ENCODE peak calls at places on chromosomes 2 and 18, in nine cellular contexts. One of them, this sample, is unnamed.

GRCh38 chr2:146241023-146241422 is 1603.8 kb upstream of the ACVR2A start:
- DNase-seq in GM23248: no peak
- DNase-seq in glutamatergic neuron: no peak
- DNase-seq in HuH-7: no peak
- DNase-seq in foreskin keratinocyte: no peak
- DNase-seq in thyroid gland: no peak
- DNase-seq in G401: no peak
- DNase-seq in right cardiac atrium: no peak
- DNase-seq in AG08395: no peak
- DNase-seq in this sample: no peak

GRCh38 chr2:140658766-140659165 is 1472.0 kb downstream of the LRP1B start:
- DNase-seq in GM23248: no peak
- DNase-seq in glutamatergic neuron: no peak
- DNase-seq in HuH-7: no peak
- DNase-seq in foreskin keratinocyte: no peak
- DNase-seq in thyroid gland: no peak
- DNase-seq in G401: no peak
- DNase-seq in right cardiac atrium: no peak
- DNase-seq in AG08395: no peak
- DNase-seq in this sample: no peak

GRCh38 chr2:120976501-120977307 is 241.0 kb downstream of the GLI2 start:
- DNase-seq in GM23248: no peak
- DNase-seq in glutamatergic neuron: no peak
- DNase-seq in HuH-7: no peak
- DNase-seq in foreskin keratinocyte: no peak
- DNase-seq in thyroid gland: no peak
- DNase-seq in G401: no peak
- DNase-seq in right cardiac atrium: no peak
- DNase-seq in AG08395: no peak
- DNase-seq in this sample: no peak

GRCh38 chr2:241199897-241200821 is 11.7 kb downstream of the ANO7 start:
- DNase-seq in GM23248: no peak
- DNase-seq in glutamatergic neuron: no peak
- DNase-seq in HuH-7: no peak
- DNase-seq in foreskin keratinocyte: no peak
- DNase-seq in thyroid gland: no peak
- DNase-seq in G401: no peak
- DNase-seq in right cardiac atrium: peak
- DNase-seq in AG08395: no peak
- DNase-seq in this sample: no peak

GRCh38 chr18:42576141-42576540 is 539.3 kb downstream of the RIT2 start:
- DNase-seq in GM23248: no peak
- DNase-seq in glutamatergic neuron: no peak
- DNase-seq in HuH-7: no peak
- DNase-seq in foreskin keratinocyte: no peak
- DNase-seq in thyroid gland: no peak
- DNase-seq in G401: no peak
- DNase-seq in right cardiac atrium: no peak
- DNase-seq in AG08395: no peak
- DNase-seq in this sample: no peak

GRCh38 chr2:212958757-212959295 is 192.6 kb downstream of the IKZF2 start:
- DNase-seq in GM23248: peak
- DNase-seq in glutamatergic neuron: no peak
- DNase-seq in HuH-7: no peak
- DNase-seq in foreskin keratinocyte: peak
- DNase-seq in thyroid gland: no peak
- DNase-seq in G401: no peak
- DNase-seq in right cardiac atrium: no peak
- DNase-seq in AG08395: peak
- DNase-seq in this sample: peak

GRCh38 chr2:44168684-44169154 is at the start of gene PPM1B:
- DNase-seq in GM23248: no peak
- DNase-seq in glutamatergic neuron: peak
- DNase-seq in HuH-7: no peak
- DNase-seq in foreskin keratinocyte: no peak
- DNase-seq in thyroid gland: peak
- DNase-seq in G401: no peak
- DNase-seq in right cardiac atrium: peak
- DNase-seq in AG08395: no peak
- DNase-seq in this sample: no peak

GRCh38 chr2:209472871-209473270 is 49.0 kb downstream of the MAP2 start:
- DNase-seq in GM23248: peak
- DNase-seq in glutamatergic neuron: no peak
- DNase-seq in HuH-7: no peak
- DNase-seq in foreskin keratinocyte: no peak
- DNase-seq in thyroid gland: no peak
- DNase-seq in G401: no peak
- DNase-seq in right cardiac atrium: no peak
- DNase-seq in AG08395: peak
- DNase-seq in this sample: peak

GRCh38 chr2:68909793-68910674 is 38.8 kb upstream of the BMP10 start:
- DNase-seq in GM23248: peak
- DNase-seq in glutamatergic neuron: peak
- DNase-seq in HuH-7: peak
- DNase-seq in foreskin keratinocyte: peak
- DNase-seq in thyroid gland: peak
- DNase-seq in G401: peak
- DNase-seq in right cardiac atrium: peak
- DNase-seq in AG08395: peak
- DNase-seq in this sample: peak

GRCh38 chr2:14567561-14567960 is 65.0 kb upstream of the LRATD1 start:
- DNase-seq in GM23248: no peak
- DNase-seq in glutamatergic neuron: no peak
- DNase-seq in HuH-7: no peak
- DNase-seq in foreskin keratinocyte: peak
- DNase-seq in thyroid gland: no peak
- DNase-seq in G401: no peak
- DNase-seq in right cardiac atrium: no peak
- DNase-seq in AG08395: no peak
- DNase-seq in this sample: peak

GRCh38 chr2:175976758-175977157 is 25.3 kb downstream of the LNPK start:
- DNase-seq in GM23248: peak
- DNase-seq in glutamatergic neuron: no peak
- DNase-seq in HuH-7: no peak
- DNase-seq in foreskin keratinocyte: peak
- DNase-seq in thyroid gland: no peak
- DNase-seq in G401: no peak
- DNase-seq in right cardiac atrium: no peak
- DNase-seq in AG08395: no peak
- DNase-seq in this sample: peak

GRCh38 chr2:73021371-73022010 is 50.0 kb downstream of the SFXN5 start:
- DNase-seq in GM23248: no peak
- DNase-seq in glutamatergic neuron: no peak
- DNase-seq in HuH-7: peak
- DNase-seq in foreskin keratinocyte: no peak
- DNase-seq in thyroid gland: no peak
- DNase-seq in G401: no peak
- DNase-seq in right cardiac atrium: no peak
- DNase-seq in AG08395: no peak
- DNase-seq in this sample: no peak

GRCh38 chr2:231378028-231378722 is 17.3 kb upstream of the B3GNT7 start:
- DNase-seq in GM23248: no peak
- DNase-seq in glutamatergic neuron: no peak
- DNase-seq in HuH-7: no peak
- DNase-seq in foreskin keratinocyte: no peak
- DNase-seq in thyroid gland: no peak
- DNase-seq in G401: no peak
- DNase-seq in right cardiac atrium: no peak
- DNase-seq in AG08395: no peak
- DNase-seq in this sample: no peak

GRCh38 chr2:100205128-100205527 is 62.7 kb upstream of the AFF3 start:
- DNase-seq in GM23248: no peak
- DNase-seq in glutamatergic neuron: no peak
- DNase-seq in HuH-7: no peak
- DNase-seq in foreskin keratinocyte: no peak
- DNase-seq in thyroid gland: no peak
- DNase-seq in G401: no peak
- DNase-seq in right cardiac atrium: no peak
- DNase-seq in AG08395: no peak
- DNase-seq in this sample: no peak

GRCh38 chr18:42798606-42799005 is 316.9 kb downstream of the RIT2 start:
- DNase-seq in GM23248: no peak
- DNase-seq in glutamatergic neuron: no peak
- DNase-seq in HuH-7: no peak
- DNase-seq in foreskin keratinocyte: no peak
- DNase-seq in thyroid gland: no peak
- DNase-seq in G401: no peak
- DNase-seq in right cardiac atrium: no peak
- DNase-seq in AG08395: no peak
- DNase-seq in this sample: no peak

GRCh38 chr2:207792244-207792785 is 22.6 kb upstream of the FZD5 start:
- DNase-seq in GM23248: peak
- DNase-seq in glutamatergic neuron: no peak
- DNase-seq in HuH-7: no peak
- DNase-seq in foreskin keratinocyte: peak
- DNase-seq in thyroid gland: peak
- DNase-seq in G401: no peak
- DNase-seq in right cardiac atrium: no peak
- DNase-seq in AG08395: peak
- DNase-seq in this sample: peak

GRCh38 chr18:44804033-44804432 is 123.3 kb downstream of the SETBP1 start:
- DNase-seq in GM23248: peak
- DNase-seq in glutamatergic neuron: no peak
- DNase-seq in HuH-7: no peak
- DNase-seq in foreskin keratinocyte: no peak
- DNase-seq in thyroid gland: no peak
- DNase-seq in G401: no peak
- DNase-seq in right cardiac atrium: no peak
- DNase-seq in AG08395: no peak
- DNase-seq in this sample: no peak

GRCh38 chr2:240226672-240227537 is 86.4 kb upstream of the OTOS start:
- DNase-seq in GM23248: no peak
- DNase-seq in glutamatergic neuron: peak
- DNase-seq in HuH-7: no peak
- DNase-seq in foreskin keratinocyte: no peak
- DNase-seq in thyroid gland: no peak
- DNase-seq in G401: no peak
- DNase-seq in right cardiac atrium: no peak
- DNase-seq in AG08395: no peak
- DNase-seq in this sample: no peak

GRCh38 chr2:148565272-148565894 is 79.2 kb upstream of the EPC2 start:
- DNase-seq in GM23248: no peak
- DNase-seq in glutamatergic neuron: no peak
- DNase-seq in HuH-7: peak
- DNase-seq in foreskin keratinocyte: peak
- DNase-seq in thyroid gland: no peak
- DNase-seq in G401: no peak
- DNase-seq in right cardiac atrium: no peak
- DNase-seq in AG08395: no peak
- DNase-seq in this sample: no peak

GRCh38 chr2:207188601-207189000 is 22.9 kb upstream of the KLF7 start:
- DNase-seq in GM23248: peak
- DNase-seq in glutamatergic neuron: no peak
- DNase-seq in HuH-7: no peak
- DNase-seq in foreskin keratinocyte: no peak
- DNase-seq in thyroid gland: no peak
- DNase-seq in G401: no peak
- DNase-seq in right cardiac atrium: no peak
- DNase-seq in AG08395: peak
- DNase-seq in this sample: peak

GRCh38 chr18:74731097-74731496 is 133.4 kb downstream of the ZNF407 start:
- DNase-seq in GM23248: peak
- DNase-seq in glutamatergic neuron: no peak
- DNase-seq in HuH-7: no peak
- DNase-seq in foreskin keratinocyte: peak
- DNase-seq in thyroid gland: no peak
- DNase-seq in G401: no peak
- DNase-seq in right cardiac atrium: no peak
- DNase-seq in AG08395: peak
- DNase-seq in this sample: peak

GRCh38 chr2:198296665-198297308 is 492.4 kb downstream of the PLCL1 start:
- DNase-seq in GM23248: peak
- DNase-seq in glutamatergic neuron: peak
- DNase-seq in HuH-7: peak
- DNase-seq in foreskin keratinocyte: peak
- DNase-seq in thyroid gland: peak
- DNase-seq in G401: peak
- DNase-seq in right cardiac atrium: peak
- DNase-seq in AG08395: peak
- DNase-seq in this sample: peak